ENCODE peak calls at places on chromosomes 6 and 20, in five cellular contexts. G is IMR-90, E is fibroblast of lung, O is H9, B is HepG2. Q is an unnamed sample.

GRCh38 chr6:12014027-12014872 is 2.1 kb downstream of the HIVEP1 start:
- DNase-seq in O (no peak), G (peak; percentile 90), E (peak; percentile 94), B (no peak), Q (peak; percentile 86)

GRCh38 chr6:129276986-129277385 is 394.0 kb downstream of the LAMA2 start:
- DNase-seq in G (no peak), E (peak; percentile 17), B (no peak), O (no peak), Q (no peak)

GRCh38 chr6:42104807-42105713 is 37.4 kb downstream of the C6orf132 start:
- DNase-seq in G (no peak), O (peak; percentile 65), B (no peak), E (no peak), Q (no peak)

GRCh38 chr6:14447240-14447639 is 329.7 kb downstream of the CD83 start:
- DNase-seq in G (no peak), B (no peak), O (no peak), E (no peak), Q (no peak)

GRCh38 chr6:25232478-25232877 is 46.7 kb upstream of the CARMIL1 start:
- DNase-seq in E (peak; percentile 13), O (no peak), G (no peak), B (no peak), Q (no peak)

GRCh38 chr6:80210618-80211017 is 104.1 kb downstream of the BCKDHB start:
- DNase-seq in G (no peak), B (no peak), O (peak; percentile 42), E (peak; percentile 17), Q (no peak)

GRCh38 chr6:90083891-90084290 is 189.6 kb downstream of the GJA10 start:
- DNase-seq in E (no peak), B (no peak), O (no peak), G (no peak), Q (no peak)

GRCh38 chr6:113690255-113690956 is 166.7 kb upstream of the MARCKS start:
- DNase-seq in B (peak; percentile 58), O (no peak), E (peak; percentile 95), G (peak; percentile 94), Q (peak; percentile 64)

GRCh38 chr6:302760-303159 is 10.5 kb downstream of the DUSP22 start:
- DNase-seq in O (no peak), B (no peak), G (no peak), E (no peak), Q (no peak)

GRCh38 chr20:24781061-24781980 is 167.7 kb upstream of the CST7 start:
- DNase-seq in E (peak; percentile 25), G (peak; percentile 36), B (peak; percentile 39), O (peak; percentile 54), Q (peak; percentile 95)

GRCh38 chr20:53227523-53227922 is 255.4 kb downstream of the TSHZ2 start:
- DNase-seq in O (no peak), E (peak; percentile 36), B (no peak), G (no peak), Q (no peak)

GRCh38 chr6:15754035-15754705 is 91.3 kb upstream of the DTNBP1 start:
- DNase-seq in O (no peak), B (no peak), E (peak; percentile 56), G (peak; percentile 42), Q (peak; percentile 88)

GRCh38 chr20:43331911-43332310 is 125.8 kb upstream of the SRSF6 start:
- DNase-seq in B (no peak), E (no peak), O (no peak), G (no peak), Q (no peak)

GRCh38 chr20:35368616-35369423 is 43.0 kb downstream of the UQCC1 start:
- DNase-seq in G (no peak), E (peak; percentile 29), O (peak; percentile 31), B (no peak), Q (no peak)

GRCh38 chr20:11652128-11652527 is 265.6 kb upstream of the BTBD3 start:
- DNase-seq in O (no peak), E (no peak), G (no peak), B (no peak), Q (no peak)

GRCh38 chr6:7542878-7543394 is 1.5 kb downstream of the DSP start:
- DNase-seq in O (peak; percentile 83), E (peak; percentile 41), B (peak; percentile 93), G (peak; percentile 41), Q (peak; percentile 94)

GRCh38 chr20:42441862-42442196 is 747.9 kb downstream of the PTPRT start:
- DNase-seq in O (no peak), G (no peak), E (no peak), B (no peak), Q (no peak)

GRCh38 chr6:88870728-88871330 is 92.6 kb downstream of the RNGTT start:
- DNase-seq in O (no peak), B (peak; percentile 50), G (peak; percentile 74), E (peak; percentile 44), Q (no peak)

GRCh38 chr6:84764332-84765049 is at the start of gene TBX18:
- DNase-seq in O (peak; percentile 97), E (peak; percentile 90), B (peak; percentile 35), G (peak; percentile 88), Q (peak; percentile 98)

GRCh38 chr6:98539669-98540207 is 294.6 kb upstream of the POU3F2 start:
- DNase-seq in E (no peak), O (no peak), G (no peak), B (no peak), Q (no peak)

GRCh38 chr6:490251-491037 is 98.9 kb downstream of the IRF4 start:
- DNase-seq in O (no peak), B (no peak), E (no peak), G (no peak), Q (no peak)

GRCh38 chr6:30845183-30845582 is 39.1 kb upstream of the DDR1 start:
- DNase-seq in E (no peak), B (no peak), G (no peak), O (peak; percentile 72), Q (no peak)

GRCh38 chr6:21740719-21741118 is 147.2 kb downstream of the SOX4 start:
- DNase-seq in G (peak; percentile 85), E (peak; percentile 92), B (no peak), O (no peak), Q (no peak)

GRCh38 chr6:24910331-24910849 is 25.4 kb downstream of the RIPOR2 start:
- DNase-seq in B (no peak), E (peak; percentile 30), O (peak; percentile 46), G (no peak), Q (no peak)

GRCh38 chr20:45051497-45052060 is 49.3 kb downstream of the KCNS1 start:
- DNase-seq in B (no peak), E (no peak), O (no peak), G (no peak), Q (no peak)

GRCh38 chr6:358432-358831 is 33.1 kb upstream of the IRF4 start:
- DNase-seq in O (no peak), B (no peak), E (no peak), G (no peak), Q (no peak)

GRCh38 chr6:15524736-15525401 is 138.0 kb downstream of the DTNBP1 start:
- DNase-seq in B (no peak), G (no peak), O (peak; percentile 43), E (no peak), Q (no peak)

GRCh38 chr6:9360881-9361280 is 925.5 kb upstream of the SLC35B3 start:
- DNase-seq in E (peak; percentile 7), O (no peak), B (no peak), G (peak; percentile 1), Q (no peak)

DNA sequence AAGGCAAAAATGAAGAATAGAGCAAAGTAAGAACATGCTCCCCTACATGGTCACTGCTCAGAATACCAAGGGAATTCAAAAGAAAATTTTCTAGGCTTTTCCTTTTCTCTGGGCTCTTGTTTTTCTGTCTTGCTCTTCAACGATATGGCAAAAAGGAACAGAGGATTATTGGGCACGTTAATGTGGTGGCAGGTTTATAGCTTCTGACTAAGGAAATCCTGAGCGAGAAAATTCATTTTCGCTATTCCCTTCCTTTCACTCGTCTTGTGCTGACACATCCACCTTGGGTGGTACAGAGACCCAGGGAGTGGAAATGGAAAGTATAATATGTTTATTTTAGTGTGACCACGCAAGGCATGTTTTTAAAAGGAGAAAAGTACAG is 132.8 kb downstream of the TRIM27 start:
- DNase-seq in G (no peak), E (no peak), O (no peak), B (no peak), Q (no peak)
- H3K4me2 ChIP-seq in G (no peak overlapping the region), E (no peak overlapping the region), O (peak overlapping the region; percentile 34), B (peak overlapping the region; percentile 74), Q (peak overlapping the region; percentile 85)

GRCh38 chr6:4192173-4192572 is 56.8 kb upstream of the ECI2 start:
- DNase-seq in G (no peak), O (no peak), E (no peak), B (no peak), Q (no peak)
- TF ChIP-seq CTCF in G (no peak), O (no peak), E (no peak), B (no peak), Q (no peak)

DNA sequence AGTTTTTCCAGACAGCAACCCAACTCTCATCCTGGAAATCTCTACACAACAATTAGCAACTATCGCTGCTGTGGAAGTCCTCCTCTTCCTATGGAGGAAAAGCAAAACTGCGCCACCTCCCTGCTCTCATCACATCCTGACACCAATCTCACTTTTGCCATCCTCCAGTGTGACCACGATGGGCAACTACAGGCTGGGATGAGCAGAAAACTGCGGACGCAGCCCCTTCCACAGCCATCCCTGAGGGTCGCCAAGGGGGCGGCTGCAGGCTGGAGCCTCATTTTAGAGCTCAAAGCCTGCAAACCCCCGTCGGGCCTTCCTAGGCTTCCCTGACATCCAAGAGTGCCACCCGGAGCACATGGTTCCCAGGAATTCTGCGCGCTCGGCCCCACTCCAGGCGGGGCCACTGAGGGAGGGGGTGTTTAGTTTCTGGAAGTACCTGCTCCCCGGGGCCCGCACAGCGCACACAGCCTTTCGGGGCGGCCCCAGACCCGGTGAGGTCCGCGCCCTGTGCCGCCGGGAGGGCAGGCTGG is 1.2 kb downstream of the TCFL5 start:
- DNase-seq in E (peak; percentile 35), G (peak; percentile 45), B (peak; percentile 39), O (no peak), Q (peak; percentile 73)
- H3K4me2 ChIP-seq in E (peak overlapping the region; percentile 76), G (peak overlapping the region; percentile 88), B (peak overlapping the region; percentile 86), O (peak overlapping the region; percentile 37), Q (peak overlapping the region; percentile 82)

GRCh38 chr6:119283979-119284545 is 65.5 kb downstream of the MAN1A1 start:
- DNase-seq in E (no peak), B (no peak), G (no peak), O (no peak), Q (no peak)

GRCh38 chr6:119283214-119283613 is 66.3 kb downstream of the MAN1A1 start:
- DNase-seq in O (no peak), B (no peak), E (peak; percentile 33), G (peak; percentile 9), Q (no peak)

GRCh38 chr6:119285908-119286625 is 63.5 kb downstream of the MAN1A1 start:
- DNase-seq in O (no peak), G (peak; percentile 22), B (no peak), E (peak; percentile 45), Q (no peak)

GRCh38 chr6:119280586-119281163 is 68.9 kb downstream of the MAN1A1 start:
- DNase-seq in E (peak; percentile 36), B (no peak), O (no peak), G (no peak), Q (peak; percentile 62)

DNA sequence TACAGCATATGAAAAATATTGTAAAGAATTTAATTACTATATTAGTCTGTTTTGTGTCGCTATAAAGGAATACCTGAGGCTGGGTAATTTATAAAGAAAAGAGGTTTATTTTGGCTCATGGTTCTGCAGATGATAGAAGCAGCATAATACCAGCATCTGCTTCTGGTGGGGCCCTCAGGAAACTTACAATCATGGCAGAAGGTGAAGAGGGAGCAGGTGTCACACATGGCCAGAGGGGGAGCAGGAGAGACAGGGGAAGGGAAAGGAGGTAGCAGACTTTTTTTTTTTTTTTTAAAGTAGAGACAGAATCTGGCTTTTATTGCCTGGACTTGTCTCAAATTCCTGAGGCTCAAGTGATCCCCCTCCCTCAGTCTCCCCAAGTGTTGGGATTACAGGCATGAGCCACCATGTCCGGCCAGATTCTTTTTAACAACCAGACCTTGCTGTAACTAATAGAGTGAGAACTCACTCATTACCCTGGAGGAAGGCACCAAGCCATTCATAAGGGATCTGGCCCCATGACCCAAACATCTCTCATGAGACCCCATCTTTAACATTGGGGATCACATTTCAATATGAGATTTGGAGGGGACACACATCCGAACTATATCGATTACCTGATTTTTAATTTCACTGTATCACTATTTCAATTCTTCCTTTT is 64.6 kb downstream of the MAN1A1 start:
- DNase-seq in B (peak; percentile 72), E (no peak), O (peak; percentile 56), G (no peak), Q (no peak)
- TF ChIP-seq CTCF in B (peak; percentile 53), E (no peak), O (peak; percentile 61), G (no peak), Q (no peak)

Q was measured in osteoblast.